ENCODE peak calls at places on chromosome 10, in five cellular contexts. One of them, this sample, is unnamed.

GRCh38 chr10:102796407-102797176 is 40.6 kb downstream of the CYP17A1 start:
- DNase-seq in tibial nerve: peak
- DNase-seq in A549: no peak
- DNase-seq in heart left ventricle: peak
- DNase-seq in body of pancreas: peak
- DNase-seq in this sample: peak

GRCh38 chr10:52004342-52004949 is 305.1 kb upstream of the CSTF2T start:
- DNase-seq in tibial nerve: no peak
- DNase-seq in A549: peak
- DNase-seq in heart left ventricle: no peak
- DNase-seq in body of pancreas: no peak
- DNase-seq in this sample: no peak

GRCh38 chr10:13656337-13657183 is 69.8 kb downstream of the PRPF18 start:
- DNase-seq in tibial nerve: no peak
- DNase-seq in A549: no peak
- DNase-seq in heart left ventricle: no peak
- DNase-seq in body of pancreas: no peak
- DNase-seq in this sample: no peak

GRCh38 chr10:21297525-21298383 is 227.7 kb downstream of the SKIDA1 start:
- DNase-seq in tibial nerve: no peak
- DNase-seq in A549: no peak
- DNase-seq in heart left ventricle: no peak
- DNase-seq in body of pancreas: no peak
- DNase-seq in this sample: no peak

GRCh38 chr10:107626862-107627261 is 462.4 kb upstream of the SORCS1 start:
- DNase-seq in tibial nerve: no peak
- DNase-seq in A549: no peak
- DNase-seq in heart left ventricle: no peak
- DNase-seq in body of pancreas: no peak
- DNase-seq in this sample: no peak

GRCh38 chr10:44959243-44960097 is at the start of gene RASSF4:
- DNase-seq in tibial nerve: peak
- DNase-seq in A549: peak
- DNase-seq in heart left ventricle: peak
- DNase-seq in body of pancreas: peak
- DNase-seq in this sample: peak

GRCh38 chr10:133394801-133395221 is 854 bp downstream of the MTG1 start:
- DNase-seq in tibial nerve: no peak
- DNase-seq in A549: no peak
- DNase-seq in heart left ventricle: no peak
- DNase-seq in body of pancreas: no peak
- DNase-seq in this sample: peak

GRCh38 chr10:128125416-128125943 is 743 bp downstream of the MKI67 start:
- DNase-seq in tibial nerve: no peak
- DNase-seq in A549: peak
- DNase-seq in heart left ventricle: no peak
- DNase-seq in body of pancreas: no peak
- DNase-seq in this sample: no peak

GRCh38 chr10:133124357-133125211 is 35.4 kb upstream of the KNDC1 start:
- DNase-seq in tibial nerve: no peak
- DNase-seq in A549: peak
- DNase-seq in heart left ventricle: peak
- DNase-seq in body of pancreas: peak
- DNase-seq in this sample: no peak

GRCh38 chr10:116960066-116960465 is 44.9 kb downstream of the SHTN1 start:
- DNase-seq in tibial nerve: no peak
- DNase-seq in A549: no peak
- DNase-seq in heart left ventricle: no peak
- DNase-seq in body of pancreas: no peak
- DNase-seq in this sample: no peak

GRCh38 chr10:100743626-100744135 is 1.7 kb upstream of the PAX2 start:
- DNase-seq in tibial nerve: no peak
- DNase-seq in A549: peak
- DNase-seq in heart left ventricle: no peak
- DNase-seq in body of pancreas: peak
- DNase-seq in this sample: peak

GRCh38 chr10:3499120-3499519 is 285.9 kb downstream of the KLF6 start:
- DNase-seq in tibial nerve: no peak
- DNase-seq in A549: peak
- DNase-seq in heart left ventricle: no peak
- DNase-seq in body of pancreas: no peak
- DNase-seq in this sample: no peak

GRCh38 chr10:104488046-104488832 is 134.6 kb downstream of the CFAP58 start:
- DNase-seq in tibial nerve: no peak
- DNase-seq in A549: no peak
- DNase-seq in heart left ventricle: no peak
- DNase-seq in body of pancreas: no peak
- DNase-seq in this sample: no peak

GRCh38 chr10:126060232-126060935 is 164.0 kb downstream of the FANK1 start:
- DNase-seq in tibial nerve: peak
- DNase-seq in A549: peak
- DNase-seq in heart left ventricle: peak
- DNase-seq in body of pancreas: no peak
- DNase-seq in this sample: no peak

GRCh38 chr10:92126100-92126650 is 164.7 kb downstream of the CPEB3 start:
- DNase-seq in tibial nerve: no peak
- DNase-seq in A549: no peak
- DNase-seq in heart left ventricle: no peak
- DNase-seq in body of pancreas: no peak
- DNase-seq in this sample: no peak

GRCh38 chr10:121615862-121616261 is 17.6 kb upstream of the FGFR2 start:
- DNase-seq in tibial nerve: no peak
- DNase-seq in A549: no peak
- DNase-seq in heart left ventricle: no peak
- DNase-seq in body of pancreas: no peak
- DNase-seq in this sample: peak

GRCh38 chr10:5448333-5449048 is 36.1 kb downstream of the NET1 start:
- DNase-seq in tibial nerve: no peak
- DNase-seq in A549: no peak
- DNase-seq in heart left ventricle: no peak
- DNase-seq in body of pancreas: no peak
- DNase-seq in this sample: no peak

GRCh38 chr10:71714592-71714991 is 5.0 kb downstream of the C10orf105 start:
- DNase-seq in tibial nerve: no peak
- DNase-seq in A549: no peak
- DNase-seq in heart left ventricle: no peak
- DNase-seq in body of pancreas: no peak
- DNase-seq in this sample: no peak
- H3K27ac ChIP-seq in tibial nerve: peak
- H3K27ac ChIP-seq in A549: peak
- H3K27ac ChIP-seq in heart left ventricle: peak
- H3K27ac ChIP-seq in body of pancreas: no peak
- H3K27ac ChIP-seq in this sample: peak

GRCh38 chr10:86775859-86776180 is 19.4 kb downstream of the BMPR1A start:
- DNase-seq in tibial nerve: no peak
- DNase-seq in A549: no peak
- DNase-seq in heart left ventricle: no peak
- DNase-seq in body of pancreas: no peak
- DNase-seq in this sample: no peak

GRCh38 chr10:86773486-86773885 is 17.1 kb downstream of the BMPR1A start:
- DNase-seq in tibial nerve: no peak
- DNase-seq in A549: no peak
- DNase-seq in heart left ventricle: no peak
- DNase-seq in body of pancreas: no peak
- DNase-seq in this sample: no peak

GRCh38 chr10:86770412-86770960 is 14.1 kb downstream of the BMPR1A start:
- DNase-seq in tibial nerve: no peak
- DNase-seq in A549: no peak
- DNase-seq in heart left ventricle: no peak
- DNase-seq in body of pancreas: no peak
- DNase-seq in this sample: no peak

GRCh38 chr10:86779267-86780017 is 23.0 kb downstream of the BMPR1A start:
- DNase-seq in tibial nerve: no peak
- DNase-seq in A549: no peak
- DNase-seq in heart left ventricle: no peak
- DNase-seq in body of pancreas: no peak
- DNase-seq in this sample: no peak

GRCh38 chr10:86775056-86775858 is 18.8 kb downstream of the BMPR1A start:
- DNase-seq in tibial nerve: no peak
- DNase-seq in A549: peak
- DNase-seq in heart left ventricle: no peak
- DNase-seq in body of pancreas: no peak
- DNase-seq in this sample: no peak
- H3K4me3 ChIP-seq in tibial nerve: no peak
- H3K4me3 ChIP-seq in A549: no peak
- H3K4me3 ChIP-seq in heart left ventricle: no peak
- H3K4me3 ChIP-seq in body of pancreas: no peak
- H3K4me3 ChIP-seq in this sample: no peak

DNA sequence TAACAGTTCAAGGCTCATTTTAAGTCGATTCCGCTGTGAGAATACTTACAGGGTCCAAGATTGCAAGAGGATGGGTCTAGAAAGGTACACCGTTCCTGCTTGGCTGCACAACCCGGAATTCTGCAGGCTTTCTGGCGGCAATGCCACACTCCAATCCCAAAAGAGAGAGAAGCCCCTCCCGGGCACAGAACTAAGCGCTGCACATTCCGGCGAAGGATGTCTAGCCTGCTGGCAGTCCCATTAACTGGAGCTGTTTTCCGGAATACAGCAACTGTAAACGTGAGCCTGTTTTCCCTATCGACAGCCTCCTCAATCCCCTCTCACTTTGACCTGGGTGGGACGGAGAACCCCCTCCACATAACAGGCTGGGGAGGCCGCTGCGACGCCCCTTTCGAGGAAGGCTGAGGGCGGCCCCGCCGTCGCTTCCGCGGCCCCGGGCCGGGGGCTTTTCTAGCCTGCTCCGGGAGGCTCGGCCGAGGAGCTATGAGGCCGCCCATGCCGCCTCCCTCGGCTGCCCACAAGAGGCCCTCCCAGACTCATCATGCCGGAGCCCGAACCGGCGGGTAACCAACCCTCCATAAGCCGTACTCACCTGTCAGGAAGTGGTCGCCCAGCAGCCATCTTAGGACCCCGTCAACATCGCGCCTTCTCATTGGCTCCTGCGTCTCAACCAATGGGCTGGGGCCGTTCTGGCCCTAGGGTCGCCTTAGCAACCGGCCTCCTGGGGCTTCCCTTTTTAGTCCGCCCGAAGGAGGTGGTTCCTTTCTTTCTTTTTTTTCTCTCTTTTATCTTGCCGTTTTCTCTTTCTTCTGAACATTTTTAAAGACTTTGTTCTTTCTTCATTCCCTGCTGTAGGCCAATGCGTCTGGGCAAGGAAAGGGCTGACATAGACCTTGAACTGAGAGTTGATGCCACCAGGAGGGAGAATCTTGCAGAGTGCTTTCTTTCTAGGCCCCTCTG is at the start of gene FAM204A:
- DNase-seq in tibial nerve: peak
- DNase-seq in A549: peak
- DNase-seq in heart left ventricle: peak
- DNase-seq in body of pancreas: peak
- DNase-seq in this sample: peak
- TF ChIP-seq POLR2A in tibial nerve: peak
- TF ChIP-seq POLR2A in A549: peak
- TF ChIP-seq POLR2A in heart left ventricle: peak
- TF ChIP-seq POLR2A in body of pancreas: peak
- TF ChIP-seq POLR2A in this sample: no peak

GRCh38 chr10:86673216-86673826 is 5.0 kb downstream of the LDB3 start:
- DNase-seq in tibial nerve: no peak
- DNase-seq in A549: no peak
- DNase-seq in heart left ventricle: no peak
- DNase-seq in body of pancreas: no peak
- DNase-seq in this sample: no peak
- H3K27ac ChIP-seq in tibial nerve: peak
- H3K27ac ChIP-seq in A549: no peak
- H3K27ac ChIP-seq in heart left ventricle: peak
- H3K27ac ChIP-seq in body of pancreas: no peak
- H3K27ac ChIP-seq in this sample: peak

GRCh38 chr10:61731638-61732037 is 68.9 kb downstream of the CABCOCO1 start:
- DNase-seq in tibial nerve: no peak
- DNase-seq in A549: no peak
- DNase-seq in heart left ventricle: no peak
- DNase-seq in body of pancreas: no peak
- DNase-seq in this sample: no peak

GRCh38 chr10:61732635-61733278 is 70.0 kb downstream of the CABCOCO1 start:
- DNase-seq in tibial nerve: no peak
- DNase-seq in A549: no peak
- DNase-seq in heart left ventricle: no peak
- DNase-seq in body of pancreas: no peak
- DNase-seq in this sample: no peak

GRCh38 chr10:61733358-61733940 is 70.7 kb downstream of the CABCOCO1 start:
- DNase-seq in tibial nerve: peak
- DNase-seq in A549: peak
- DNase-seq in heart left ventricle: no peak
- DNase-seq in body of pancreas: peak
- DNase-seq in this sample: no peak

GRCh38 chr10:61730671-61731070 is 67.9 kb downstream of the CABCOCO1 start:
- DNase-seq in tibial nerve: no peak
- DNase-seq in A549: no peak
- DNase-seq in heart left ventricle: no peak
- DNase-seq in body of pancreas: no peak
- DNase-seq in this sample: no peak

GRCh38 chr10:61729596-61729995 is 66.9 kb downstream of the CABCOCO1 start:
- DNase-seq in tibial nerve: no peak
- DNase-seq in A549: no peak
- DNase-seq in heart left ventricle: no peak
- DNase-seq in body of pancreas: no peak
- DNase-seq in this sample: no peak
- H3K4me3 ChIP-seq in tibial nerve: no peak
- H3K4me3 ChIP-seq in A549: no peak
- H3K4me3 ChIP-seq in heart left ventricle: no peak
- H3K4me3 ChIP-seq in body of pancreas: no peak
- H3K4me3 ChIP-seq in this sample: no peak

GRCh38 chr10:85719408-85719807 is 647.2 kb downstream of the GRID1 start:
- DNase-seq in tibial nerve: no peak
- DNase-seq in A549: no peak
- DNase-seq in heart left ventricle: no peak
- DNase-seq in body of pancreas: no peak
- DNase-seq in this sample: no peak
- TF ChIP-seq POLR2A in tibial nerve: no peak
- TF ChIP-seq POLR2A in A549: no peak
- TF ChIP-seq POLR2A in heart left ventricle: no peak
- TF ChIP-seq POLR2A in body of pancreas: no peak
- TF ChIP-seq POLR2A in this sample: no peak

DNA sequence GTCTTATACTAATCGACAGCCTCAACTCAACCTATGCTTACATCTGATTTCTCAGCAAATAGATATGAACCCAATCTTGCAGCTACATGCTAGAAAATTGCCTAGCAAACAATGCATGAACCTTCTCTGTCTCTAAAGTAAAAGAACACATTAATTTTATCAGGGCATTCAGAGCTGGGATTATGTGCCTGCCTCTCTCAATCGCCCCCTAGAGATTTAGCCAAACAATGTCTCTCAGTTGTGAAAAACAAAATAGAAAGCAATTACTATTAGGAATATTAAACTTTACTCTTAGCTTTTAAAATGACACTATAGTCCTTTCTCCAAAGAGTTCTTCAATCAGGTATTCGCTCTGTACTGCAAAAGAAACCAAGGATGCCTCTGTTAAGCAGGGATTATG is 737.1 kb downstream of the PARD3 start:
- DNase-seq in tibial nerve: no peak
- DNase-seq in A549: no peak
- DNase-seq in heart left ventricle: no peak
- DNase-seq in body of pancreas: no peak
- DNase-seq in this sample: no peak
- H3K27ac ChIP-seq in tibial nerve: no peak
- H3K27ac ChIP-seq in A549: no peak
- H3K27ac ChIP-seq in heart left ventricle: no peak
- H3K27ac ChIP-seq in body of pancreas: no peak
- H3K27ac ChIP-seq in this sample: no peak

This sample was measured in sigmoid colon.